ENCODE peak calls at places on chromosomes 11 and 22, in four cellular contexts. I, T, Y and E are unnamed samples.

GRCh38 chr11:49995559-49995958 is 13.2 kb upstream of the OR4C12 start:
- DNase-seq in T (peak; percentile 36), I (peak; percentile 54), Y (no peak), E (peak; percentile 82)

GRCh38 chr22:48955351-48956311 is 872.0 kb downstream of the BRD1 start:
- DNase-seq in Y (no peak), T (no peak), I (no peak), E (no peak)

GRCh38 chr11:78379039-78379670 is 38.5 kb downstream of the GAB2 start:
- DNase-seq in I (no peak), T (no peak), Y (no peak), E (no peak)

GRCh38 chr11:61141601-61142028 is 19.6 kb downstream of the VPS37C start:
- DNase-seq in T (peak; percentile 25), I (peak; percentile 57), Y (peak; percentile 66), E (peak; percentile 97)

GRCh38 chr22:22515890-22516289 is 4.2 kb downstream of the ZNF280A start:
- DNase-seq in I (no peak), T (no peak), Y (no peak), E (no peak)

GRCh38 chr11:124075841-124076571 is 34.9 kb upstream of the OR10G7 start:
- DNase-seq in Y (peak; percentile 37), I (no peak), T (no peak), E (peak; percentile 15)

GRCh38 chr11:44766112-44766971 is 39.6 kb downstream of the TSPAN18 start:
- DNase-seq in I (no peak), Y (peak; percentile 84), T (peak; percentile 17), E (no peak)

GRCh38 chr11:72962084-72962483 is 147.9 kb downstream of the ATG16L2 start:
- DNase-seq in T (no peak), Y (no peak), I (no peak), E (no peak)

GRCh38 chr11:12114487-12115033 is 4.2 kb downstream of the MICAL2 start:
- DNase-seq in Y (no peak), I (no peak), T (no peak), E (no peak)

GRCh38 chr11:36317992-36318391 is 21.9 kb downstream of the PRR5L start:
- DNase-seq in I (no peak), Y (no peak), T (no peak), E (no peak)

GRCh38 chr11:76822406-76822805 is 38.3 kb upstream of the ACER3 start:
- DNase-seq in Y (no peak), T (no peak), I (no peak), E (no peak)

GRCh38 chr11:128406365-128406706 is 181.0 kb downstream of the ETS1 start:
- DNase-seq in T (no peak), I (no peak), Y (no peak), E (no peak)

GRCh38 chr22:25777870-25778269 is 35.9 kb downstream of the MYO18B start:
- DNase-seq in Y (no peak), T (peak; percentile 18), I (peak; percentile 29), E (peak; percentile 53)

GRCh38 chr11:59794417-59794816 is 16.2 kb downstream of the MRPL16 start:
- DNase-seq in T (no peak), I (no peak), Y (no peak), E (no peak)

GRCh38 chr22:41491379-41492100 is 22.6 kb downstream of the ACO2 start:
- DNase-seq in T (no peak), I (no peak), Y (no peak), E (no peak)

GRCh38 chr22:46631113-46631512 is 10.9 kb downstream of the GRAMD4 start:
- DNase-seq in Y (no peak), T (no peak), I (no peak), E (no peak)

GRCh38 chr22:40690370-40690769 is 11.1 kb downstream of the MCHR1 start:
- DNase-seq in I (no peak), Y (no peak), T (no peak), E (no peak)

GRCh38 chr22:44446483-44446882 is 51.5 kb downstream of the RTL6 start:
- DNase-seq in Y (no peak), T (no peak), I (no peak), E (no peak)